ENCODE peak calls at places on chromosomes 2 and 18, in four cellular contexts. H is GM23338, A is posterior vena cava, G is NCI-H1092. J is an unnamed sample.
A peak's percentile ranks its signal among the peaks of the same experiment; 100 is the strongest.

GRCh38 chr2:119760876-119761275 is 1.2 kb downstream of the PTPN4 start:
- DNase-seq in A (no peak), G (no peak), H (no peak), J (peak; percentile 49)

GRCh38 chr18:59357928-59358327 is 1.1 kb downstream of the LMAN1 start:
- DNase-seq in G (no peak), H (no peak), A (no peak), J (peak; percentile 8)

GRCh38 chr2:99512081-99512480 is 22.3 kb upstream of the REV1 start:
- DNase-seq in H (no peak), G (no peak), A (no peak), J (no peak)

GRCh38 chr18:72155327-72155726 is 388.8 kb downstream of the CBLN2 start:
- DNase-seq in H (no peak), A (no peak), G (peak; percentile 54), J (no peak)

GRCh38 chr2:45014016-45014702 is 4.9 kb upstream of the SIX2 start:
- DNase-seq in H (peak; percentile 85), G (no peak), A (peak; percentile 88), J (peak; percentile 43)

GRCh38 chr2:80499095-80499494 is 194.5 kb upstream of the LRRTM1 start:
- DNase-seq in G (no peak), A (no peak), H (peak; percentile 63), J (peak; percentile 46)

GRCh38 chr18:74420926-74421325 is 36.2 kb downstream of the DIPK1C start:
- DNase-seq in G (no peak), H (no peak), A (no peak), J (no peak)

GRCh38 chr2:241310917-241311566 is 4.4 kb downstream of the HDLBP start:
- DNase-seq in G (no peak), H (no peak), A (no peak), J (no peak)

GRCh38 chr2:102106133-102106556 is 36.4 kb upstream of the IL1R1 start:
- DNase-seq in G (no peak), A (no peak), H (no peak), J (no peak)

GRCh38 chr18:41311571-41312240 is 643.3 kb upstream of the PIK3C3 start:
- DNase-seq in G (no peak), H (peak; percentile 69), A (no peak), J (no peak)

GRCh38 chr2:114754907-114755563 is 312.6 kb downstream of the DPP10 start:
- DNase-seq in H (no peak), G (no peak), A (no peak), J (no peak)

GRCh38 chr2:22536131-22536530 is 848.8 kb upstream of the KLHL29 start:
- DNase-seq in A (no peak), H (no peak), G (no peak), J (peak; percentile 15)

GRCh38 chr2:152566034-152566727 is 151.1 kb downstream of the PRPF40A start:
- DNase-seq in G (no peak), A (no peak), H (no peak), J (no peak)

GRCh38 chr18:3015203-3015590 is 2.3 kb upstream of the LPIN2 start:
- DNase-seq in A (no peak), G (no peak), H (no peak), J (peak; percentile 77)

GRCh38 chr2:201990069-201990468 is 43.6 kb upstream of the FZD7 start:
- DNase-seq in G (no peak), H (no peak), A (no peak), J (no peak)

GRCh38 chr18:335741-336140 is 67.9 kb upstream of the THOC1 start:
- DNase-seq in H (no peak), A (no peak), G (no peak), J (no peak)

GRCh38 chr18:55245200-55245599 is 285.9 kb upstream of the CCDC68 start:
- DNase-seq in A (no peak), G (no peak), H (no peak), J (no peak)

GRCh38 chr2:9311488-9311887 is 104.9 kb downstream of the ASAP2 start:
- DNase-seq in H (no peak), G (no peak), A (peak; percentile 87), J (no peak)

GRCh38 chr2:232230557-232230956 is 148.0 kb upstream of the ALPP start:
- DNase-seq in A (no peak), G (no peak), H (peak; percentile 92), J (no peak)

GRCh38 chr2:119629323-119629825 is 49.6 kb upstream of the TMEM177 start:
- DNase-seq in A (no peak), H (peak; percentile 14), G (no peak), J (no peak)

GRCh38 chr18:79068299-79068945 is 772 bp upstream of the ATP9B start:
- DNase-seq in A (no peak), G (no peak), H (peak; percentile 50), J (no peak)

GRCh38 chr2:128357561-128358370 is 39.1 kb upstream of the HS6ST1 start:
- DNase-seq in H (no peak), A (no peak), G (no peak), J (no peak)

GRCh38 chr2:113185643-113186315 is 12.0 kb downstream of the PSD4 start:
- DNase-seq in G (no peak), H (no peak), A (no peak), J (no peak)

GRCh38 chr2:55163895-55164509 is 68.1 kb downstream of the CLHC1 start:
- DNase-seq in G (no peak), A (no peak), H (no peak), J (no peak)

GRCh38 chr2:17171446-17172049 is 346.7 kb downstream of the RAD51AP2 start:
- DNase-seq in G (no peak), H (peak; percentile 76), A (no peak), J (peak; percentile 56)

GRCh38 chr2:174840436-174840835 is 76.2 kb upstream of the CHRNA1 start:
- DNase-seq in A (no peak), G (no peak), H (no peak), J (no peak)

GRCh38 chr2:241775223-241776177 is 1.1 kb upstream of the GAL3ST2 start:
- DNase-seq in A (no peak), H (no peak), G (no peak), J (peak; percentile 62)

GRCh38 chr2:140627136-140627535 is 1503.7 kb downstream of the LRP1B start:
- DNase-seq in H (no peak), G (no peak), A (no peak), J (no peak)

GRCh38 chr18:63975632-63976031 is 5.8 kb downstream of the SERPINB8 start:
- DNase-seq in G (no peak), A (no peak), H (no peak), J (no peak)

GRCh38 chr18:364221-364620 is 96.4 kb upstream of the THOC1 start:
- DNase-seq in H (no peak), G (no peak), A (no peak), J (no peak)

GRCh38 chr2:235709969-235710879 is 216.4 kb downstream of the AGAP1 start:
- DNase-seq in G (no peak), A (no peak), H (no peak), J (peak; percentile 81)

GRCh38 chr2:151238527-151239487 is 22.9 kb downstream of the RBM43 start:
- DNase-seq in H (peak; percentile 82), A (no peak), G (peak; percentile 33), J (peak; percentile 59)

GRCh38 chr2:108182489-108182888 is 57.3 kb upstream of the SULT1C3 start:
- DNase-seq in H (peak; percentile 91), A (no peak), G (peak; percentile 0), J (peak; percentile 36)

GRCh38 chr2:121376851-121377250 is 91.8 kb upstream of the TFCP2L1 start:
- DNase-seq in H (no peak), G (no peak), A (no peak), J (no peak)

GRCh38 chr2:604385-604784 is 72.8 kb downstream of the TMEM18 start:
- DNase-seq in A (no peak), G (no peak), H (no peak), J (no peak)

GRCh38 chr2:75290600-75291140 is 91.3 kb upstream of the TACR1 start:
- DNase-seq in G (no peak), A (no peak), H (peak; percentile 58), J (no peak)

GRCh38 chr2:57080035-57080434 is 896.2 kb downstream of the CCDC85A start:
- DNase-seq in A (no peak), H (no peak), G (no peak), J (no peak)

GRCh38 chr2:160557903-160558302 is 64.3 kb upstream of the RBMS1 start:
- DNase-seq in A (no peak), H (no peak), G (no peak), J (no peak)

GRCh38 chr2:67514515-67514914 is 117.4 kb downstream of the ETAA1 start:
- DNase-seq in A (no peak), G (no peak), H (no peak), J (no peak)